ENCODE peak calls at places on chromosomes 12 and 14, in nine cellular contexts. H is brain microvascular endothelial cell, B is IMR-90, M is T-helper 9 cell, R is H4, W is fibroblast of the conjunctiva, X is EL, K is endothelial cell, Z is heart left ventricle. T is an unnamed sample.

GRCh38 chr12:89470741-89471504 is 53.7 kb downstream of the GALNT4 start:
- DNase-seq in H (no peak), B (peak; percentile 68), M (no peak), R (peak; percentile 21), W (peak; percentile 33), X (peak; percentile 41), K (no peak), Z (no peak), T (no peak)

GRCh38 chr12:47742253-47742825 is 16.3 kb downstream of the RAPGEF3 start:
- DNase-seq in H (no peak), B (no peak), M (peak; percentile 77), R (peak; percentile 32), W (no peak), X (peak; percentile 43), K (peak; percentile 69), Z (no peak), T (no peak)

GRCh38 chr12:75437564-75437963 is 43.0 kb upstream of the GLIPR1 start:
- DNase-seq in H (peak; percentile 57), B (peak; percentile 34), M (no peak), R (no peak), W (no peak), X (peak; percentile 27), K (no peak), Z (no peak), T (no peak)

GRCh38 chr14:26863736-26864135 is 265.9 kb upstream of the NOVA1 start:
- DNase-seq in H (no peak), B (no peak), M (no peak), R (peak; percentile 8), W (no peak), X (no peak), K (no peak), Z (no peak), T (no peak)

GRCh38 chr12:24562761-24563392 is 386.0 kb downstream of the BCAT1 start:
- DNase-seq in H (peak; percentile 40), B (peak; percentile 54), M (no peak), R (no peak), W (no peak), X (peak; percentile 30), K (peak; percentile 56), Z (peak; percentile 45), T (peak; percentile 48)

GRCh38 chr12:68620528-68620927 is 9.8 kb downstream of the RAP1B start:
- DNase-seq in H (no peak), B (no peak), M (no peak), R (no peak), W (no peak), X (no peak), K (no peak), Z (no peak), T (no peak)

GRCh38 chr14:77007339-77007974 is 21.1 kb downstream of the IRF2BPL start:
- DNase-seq in H (no peak), B (no peak), M (no peak), R (no peak), W (no peak), X (no peak), K (no peak), Z (no peak), T (no peak)

GRCh38 chr14:89509891-89510290 is 92.9 kb upstream of the FOXN3 start:
- DNase-seq in H (peak; percentile 78), B (peak; percentile 85), M (no peak), R (no peak), W (no peak), X (peak; percentile 86), K (no peak), Z (no peak), T (no peak)

GRCh38 chr12:75591628-75592027 is 80.2 kb upstream of the KRR1 start:
- DNase-seq in H (no peak), B (peak; percentile 34), M (no peak), R (no peak), W (no peak), X (no peak), K (no peak), Z (no peak), T (no peak)

GRCh38 chr12:6767592-6768384 is 1.6 kb downstream of the PTMS start:
- DNase-seq in H (no peak), B (peak; percentile 33), M (no peak), R (no peak), W (no peak), X (peak; percentile 35), K (no peak), Z (no peak), T (no peak)

GRCh38 chr14:88831285-88831684 is 6.8 kb downstream of the TTC8 start:
- DNase-seq in H (peak; percentile 23), B (peak; percentile 81), M (no peak), R (peak; percentile 10), W (peak; percentile 79), X (peak; percentile 77), K (no peak), Z (no peak), T (no peak)

GRCh38 chr12:67193705-67194104 is 75.5 kb upstream of the CAND1 start:
- DNase-seq in H (peak; percentile 42), B (peak; percentile 23), M (no peak), R (peak; percentile 18), W (no peak), X (peak; percentile 21), K (peak; percentile 56), Z (no peak), T (no peak)

GRCh38 chr12:105036937-105037649 is 47.2 kb downstream of the ALDH1L2 start:
- DNase-seq in H (no peak), B (no peak), M (no peak), R (no peak), W (no peak), X (no peak), K (no peak), Z (no peak), T (no peak)

GRCh38 chr14:102799684-102800562 is 22.7 kb downstream of the TRAF3 start:
- DNase-seq in H (peak; percentile 41), B (peak; percentile 90), M (no peak), R (peak; percentile 35), W (peak; percentile 54), X (peak; percentile 90), K (no peak), Z (no peak), T (no peak)

GRCh38 chr14:52400846-52401245 is 86.7 kb downstream of the PTGER2 start:
- DNase-seq in H (no peak), B (no peak), M (no peak), R (no peak), W (no peak), X (no peak), K (no peak), Z (no peak), T (no peak)

GRCh38 chr14:77000340-77001235 is 27.9 kb downstream of the IRF2BPL start:
- DNase-seq in H (no peak), B (peak; percentile 79), M (no peak), R (no peak), W (no peak), X (peak; percentile 36), K (no peak), Z (peak; percentile 50), T (peak; percentile 63)

GRCh38 chr14:22898302-22898894 is 15.4 kb downstream of the REM2 start:
- DNase-seq in H (peak; percentile 78), B (peak; percentile 88), M (no peak), R (no peak), W (peak; percentile 30), X (peak; percentile 89), K (no peak), Z (no peak), T (no peak)

GRCh38 chr12:26274441-26275312 is 79.3 kb downstream of the SSPN start:
- DNase-seq in H (peak; percentile 99), B (peak; percentile 100), M (no peak), R (peak; percentile 99), W (peak; percentile 94), X (peak; percentile 99), K (no peak), Z (peak; percentile 89), T (peak; percentile 89)

GRCh38 chr14:89178802-89179201 is 238.2 kb downstream of the FOXN3 start:
- DNase-seq in H (no peak), B (peak; percentile 68), M (no peak), R (no peak), W (no peak), X (no peak), K (no peak), Z (no peak), T (no peak)

GRCh38 chr12:132218519-132218860 is 74.2 kb downstream of the NOC4L start:
- DNase-seq in H (no peak), B (no peak), M (no peak), R (no peak), W (no peak), X (no peak), K (no peak), Z (no peak), T (no peak)

T was measured in right cardiac atrium.